ENCODE peak calls at places on chromosomes 3 and 15, in five cellular contexts. D is IMR-90; P is mammary epithelial cell; O is esophagus squamous epithelium; A is CD8-positive, alpha-beta T cell. I is an unnamed sample.

GRCh38 chr15:45128971-45129639 is 574 bp downstream of the DUOXA1 start:
- DNase-seq in A (no peak), O (no peak), P (no peak), D (no peak), I (peak)

GRCh38 chr15:50431204-50431603 is 7.0 kb downstream of the USP8 start:
- DNase-seq in D (peak), P (no peak), A (no peak), O (no peak), I (no peak)

GRCh38 chr3:123351396-123351945 is 97.4 kb downstream of the ADCY5 start:
- DNase-seq in O (no peak), D (no peak), A (no peak), P (no peak), I (no peak)

GRCh38 chr3:146968204-146968651 is 363.1 kb upstream of the PLSCR5 start:
- DNase-seq in P (peak), O (no peak), D (peak), A (no peak), I (no peak)

GRCh38 chr15:48250640-48251076 is 44.6 kb downstream of the SLC12A1 start:
- DNase-seq in A (no peak), P (peak), D (peak), O (no peak), I (no peak)

GRCh38 chr3:81395739-81396138 is 365.7 kb downstream of the GBE1 start:
- DNase-seq in D (no peak), A (no peak), P (no peak), O (no peak), I (no peak)

GRCh38 chr3:54988302-54989022 is 60.6 kb upstream of the LRTM1 start:
- DNase-seq in D (peak), P (no peak), O (no peak), A (no peak), I (no peak)

GRCh38 chr3:39657075-39657474 is 152.3 kb upstream of the MYRIP start:
- DNase-seq in A (no peak), O (no peak), P (no peak), D (no peak), I (no peak)

GRCh38 chr3:14475601-14476000 is 64.5 kb downstream of the GRIP2 start:
- DNase-seq in D (no peak), P (no peak), A (no peak), O (no peak), I (no peak)

GRCh38 chr3:98980915-98981596 is 79.6 kb upstream of the DCBLD2 start:
- DNase-seq in A (no peak), D (peak), O (no peak), P (peak), I (no peak)

GRCh38 chr15:31758126-31758525 is 272.2 kb upstream of the CHRNA7 start:
- DNase-seq in D (peak), P (no peak), A (no peak), O (no peak), I (peak)

GRCh38 chr15:71649894-71650293 is 160.5 kb upstream of the NR2E3 start:
- DNase-seq in O (no peak), A (no peak), P (peak), D (peak), I (no peak)

GRCh38 chr15:63763476-63764123 is 70.1 kb downstream of the HERC1 start:
- DNase-seq in O (no peak), A (no peak), P (peak), D (peak), I (no peak)

GRCh38 chr3:187520027-187520945 is 149.9 kb downstream of the SST start:
- DNase-seq in D (no peak), O (no peak), P (no peak), A (no peak), I (no peak)

GRCh38 chr3:188000361-188000861 is 153.5 kb upstream of the LPP start:
- DNase-seq in A (no peak), D (no peak), O (no peak), P (no peak), I (no peak)

GRCh38 chr15:40826123-40827075 is 2.1 kb downstream of the PPP1R14D start:
- DNase-seq in P (no peak), A (no peak), O (no peak), D (no peak), I (no peak)

GRCh38 chr15:38187646-38188313 is 64.9 kb upstream of the SPRED1 start:
- DNase-seq in P (no peak), O (no peak), D (peak), A (no peak), I (no peak)

GRCh38 chr3:137304313-137305056 is 346.7 kb downstream of the IL20RB start:
- DNase-seq in P (no peak), D (no peak), O (no peak), A (no peak), I (no peak)

GRCh38 chr3:125141596-125142417 is 70.7 kb downstream of the SLC12A8 start:
- DNase-seq in O (peak), A (peak), D (no peak), P (no peak), I (peak)

GRCh38 chr3:9007928-9008327 is 44.7 kb upstream of the RAD18 start:
- DNase-seq in O (no peak), D (no peak), P (no peak), A (no peak), I (no peak)

GRCh38 chr3:154310840-154311239 is 13.4 kb downstream of the DHX36 start:
- DNase-seq in A (no peak), D (peak), P (no peak), O (no peak), I (no peak)

GRCh38 chr15:82113116-82113715 is 67.4 kb upstream of the MEX3B start:
- DNase-seq in O (no peak), A (no peak), D (no peak), P (no peak), I (no peak)

GRCh38 chr15:54481819-54482218 is 503.6 kb downstream of the UNC13C start:
- DNase-seq in D (no peak), A (no peak), P (no peak), O (no peak), I (no peak)

GRCh38 chr3:122318620-122319019 is 6.4 kb upstream of the CSTA start:
- DNase-seq in A (no peak), D (no peak), O (no peak), P (peak), I (no peak)

GRCh38 chr3:127734181-127734720 is 61.5 kb downstream of the ABTB1 start:
- DNase-seq in P (no peak), O (no peak), D (no peak), A (no peak), I (no peak)

GRCh38 chr3:37862219-37862711 is 585 bp downstream of the CTDSPL start:
- DNase-seq in A (no peak), D (peak), P (no peak), O (no peak), I (peak)

GRCh38 chr15:56732881-56733130 is 503 bp downstream of the ZNF280D start:
- DNase-seq in D (no peak), A (no peak), P (no peak), O (no peak), I (no peak)

GRCh38 chr3:71466483-71466882 is 117.0 kb downstream of the FOXP1 start:
- DNase-seq in D (no peak), P (no peak), O (no peak), A (no peak), I (no peak)

GRCh38 chr15:25797511-25798206 is 65.5 kb downstream of the ATP10A start:
- DNase-seq in D (peak), A (no peak), P (no peak), O (no peak), I (no peak)

GRCh38 chr3:100401674-100402036 is 316 bp downstream of the LNP1 start:
- DNase-seq in A (peak), P (no peak), O (no peak), D (peak), I (peak)

GRCh38 chr15:79673416-79674123 is 223.2 kb downstream of the MTHFS start:
- DNase-seq in O (no peak), P (peak), A (no peak), D (peak), I (no peak)

GRCh38 chr3:17945018-17945798 is 202.8 kb upstream of the TBC1D5 start:
- DNase-seq in P (peak), O (no peak), D (no peak), A (no peak), I (no peak)

GRCh38 chr15:89150762-89151305 is 62.6 kb downstream of the ABHD2 start:
- DNase-seq in D (no peak), A (no peak), O (no peak), P (no peak), I (no peak)

GRCh38 chr15:75307778-75308390 is 25.2 kb downstream of the GOLGA6D start:
- DNase-seq in O (no peak), D (no peak), P (peak), A (no peak), I (no peak)

GRCh38 chr15:83698294-83698693 is 44.4 kb downstream of the ADAMTSL3 start:
- DNase-seq in P (peak), A (no peak), O (no peak), D (peak), I (no peak)

GRCh38 chr3:8492744-8493511 is 8.7 kb upstream of the LMCD1 start:
- DNase-seq in A (no peak), P (no peak), O (no peak), D (no peak), I (no peak)

GRCh38 chr3:33808559-33808958 is 10.1 kb downstream of the PDCD6IP start:
- DNase-seq in D (peak), O (no peak), A (no peak), P (peak), I (no peak)

DNA sequence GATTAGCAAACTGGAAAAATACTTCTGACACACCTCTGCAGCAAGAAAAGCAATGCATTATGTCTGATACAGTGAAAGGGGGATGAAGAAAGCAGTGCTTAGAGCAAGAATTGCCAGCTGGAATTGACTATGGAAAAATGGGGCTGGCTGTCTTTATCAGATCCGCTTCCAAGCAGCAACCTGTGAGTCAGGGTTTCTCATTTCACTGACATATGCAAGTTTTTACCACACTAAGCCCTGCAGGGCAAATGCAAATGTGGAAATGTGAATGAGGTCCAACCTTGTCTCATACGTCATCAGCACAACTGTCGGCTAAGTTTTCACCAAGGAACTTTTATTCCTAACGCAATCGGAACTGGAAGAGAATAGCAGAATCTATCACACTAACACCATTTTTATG is 172.5 kb upstream of the GADL1 start:
- DNase-seq in A (no peak), O (no peak), P (peak), D (peak), I (no peak)
- H3K27ac ChIP-seq in A (no peak), O (no peak), P (no peak), D (no peak), I (no peak)

GRCh38 chr3:165206454-165207266 is 10.5 kb upstream of the SLITRK3 start:
- DNase-seq in P (peak), O (no peak), D (peak), A (no peak), I (peak)
- H3K4me3 ChIP-seq in P (peak), O (peak), D (peak), A (no peak), I (peak)

GRCh38 chr3:32474201-32474600 is 28.5 kb downstream of the CMTM6 start:
- DNase-seq in D (no peak), P (no peak), O (no peak), A (no peak), I (no peak)

GRCh38 chr3:32467333-32468070 is 35.1 kb downstream of the CMTM6 start:
- DNase-seq in P (peak), D (peak), A (peak), O (no peak), I (peak)

GRCh38 chr3:32470362-32470761 is 32.3 kb downstream of the CMTM6 start:
- DNase-seq in D (no peak), P (no peak), A (no peak), O (no peak), I (no peak)

GRCh38 chr3:32472716-32473115 is 29.9 kb downstream of the CMTM6 start:
- DNase-seq in A (no peak), D (no peak), O (no peak), P (no peak), I (no peak)

DNA sequence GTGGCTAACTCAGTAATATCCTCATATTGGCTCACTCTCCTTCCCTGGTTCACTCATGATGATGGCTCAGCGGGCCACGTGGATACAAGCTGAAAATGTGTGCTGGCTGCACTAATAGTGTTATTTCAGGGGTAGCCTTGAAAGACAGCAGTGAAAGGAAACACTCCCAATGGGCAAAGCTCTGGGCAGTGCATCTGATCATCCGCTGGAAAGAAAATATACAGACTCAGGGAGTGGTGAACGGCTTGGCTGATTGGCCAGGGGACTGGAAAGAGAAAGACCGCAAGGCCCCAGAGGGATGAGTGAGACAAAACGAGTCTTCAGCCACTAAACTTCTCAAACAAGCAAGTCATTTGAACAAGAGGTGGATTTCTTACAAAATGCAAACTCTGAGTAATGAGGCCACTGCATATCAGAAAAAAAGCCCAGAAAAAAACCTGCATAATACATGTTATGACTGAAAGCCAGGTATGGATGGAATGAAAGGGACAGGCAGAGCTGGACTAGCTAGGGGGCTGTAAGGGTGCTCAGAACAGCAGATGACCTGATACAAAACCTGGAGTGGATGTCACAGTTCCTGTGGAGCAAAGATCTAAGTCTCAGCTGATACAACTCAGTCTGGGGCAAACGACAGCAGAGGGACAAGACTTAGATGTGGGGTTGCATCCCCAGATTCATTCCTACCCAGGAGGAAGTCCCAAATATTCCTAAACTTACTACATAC is 33.3 kb downstream of the CMTM6 start:
- DNase-seq in D (no peak), O (no peak), P (no peak), A (no peak), I (no peak)
- H3K27ac ChIP-seq in D (peak), O (no peak), P (peak), A (no peak), I (no peak)

GRCh38 chr3:77449459-77449858 is 409.6 kb downstream of the ROBO2 start:
- DNase-seq in O (no peak), A (no peak), P (no peak), D (no peak), I (no peak)

GRCh38 chr3:77446084-77446483 is 406.2 kb downstream of the ROBO2 start:
- DNase-seq in A (no peak), O (no peak), P (no peak), D (no peak), I (no peak)
- H3K4me3 ChIP-seq in A (no peak), O (no peak), P (no peak), D (no peak), I (no peak)

DNA sequence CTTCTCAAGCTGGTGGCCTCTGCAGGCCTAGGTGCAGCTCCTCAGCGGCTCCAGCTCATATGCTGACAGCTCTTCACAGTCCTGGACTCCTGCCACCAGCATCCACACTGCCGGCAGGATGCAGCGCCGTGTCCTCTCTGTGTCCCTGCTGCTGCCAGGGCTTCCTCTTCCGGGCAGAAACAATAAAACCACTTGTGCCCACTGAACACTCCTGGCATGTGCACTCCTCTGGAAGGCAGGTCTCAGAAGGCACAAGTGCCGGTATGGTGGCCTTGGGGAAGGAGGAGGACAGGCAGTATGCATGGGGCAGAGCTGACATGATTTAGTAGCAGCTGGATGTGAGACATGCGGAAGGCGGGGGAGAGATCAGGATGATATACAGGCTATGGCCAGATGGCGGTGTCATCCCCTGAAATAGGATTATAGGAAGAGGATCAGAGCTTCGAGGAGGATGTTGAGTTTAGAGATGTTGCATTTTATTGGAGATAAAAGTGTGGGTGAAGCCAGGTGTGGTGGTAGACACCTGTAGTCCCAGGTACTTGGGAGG is 7.5 kb upstream of the MAN2A2 start:
- DNase-seq in O (no peak), D (no peak), P (no peak), A (no peak), I (no peak)
- H3K27ac ChIP-seq in O (no peak), D (no peak), P (no peak), A (no peak), I (peak)

GRCh38 chr15:67911727-67912126 is 71.9 kb upstream of the RNU6-1 start:
- DNase-seq in D (no peak), P (no peak), A (no peak), O (no peak), I (no peak)
- H3K4me3 ChIP-seq in D (no peak), P (no peak), A (no peak), O (no peak), I (no peak)

DNA sequence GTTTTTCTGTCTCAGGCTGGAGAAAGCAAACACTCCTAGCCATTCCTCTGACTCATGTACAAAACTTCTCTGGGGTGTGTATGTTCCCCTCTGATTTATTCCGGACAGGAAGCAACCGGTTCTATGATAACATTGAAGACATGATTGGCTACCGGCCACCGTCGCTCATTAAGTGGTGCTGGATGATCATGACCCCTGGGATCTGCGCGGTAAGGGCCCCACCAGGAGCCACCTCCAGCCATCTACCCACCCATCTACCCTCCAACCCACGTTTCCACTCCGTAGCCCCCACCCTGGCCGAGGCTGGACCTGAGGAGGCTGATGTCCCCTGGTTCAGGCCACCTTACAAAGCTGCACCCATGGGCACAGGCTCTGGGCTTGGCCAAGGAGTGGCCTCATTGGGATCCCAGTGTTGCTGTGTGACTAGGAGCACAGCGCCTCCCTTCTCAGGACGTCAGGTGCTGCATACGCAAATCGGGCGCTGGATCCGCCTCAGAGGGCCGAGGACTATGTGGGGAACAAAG is 58.5 kb upstream of the SLC6A1 start:
- DNase-seq in P (peak), A (no peak), O (no peak), D (peak), I (peak)
- H3K27ac ChIP-seq in P (peak), A (no peak), O (peak), D (no peak), I (no peak)

GRCh38 chr15:92653836-92654524 is 1.6 kb downstream of the FAM174B start:
- DNase-seq in A (no peak), D (no peak), P (no peak), O (no peak), I (no peak)

GRCh38 chr15:92653366-92653765 is 2.2 kb downstream of the FAM174B start:
- DNase-seq in A (no peak), D (no peak), P (no peak), O (no peak), I (no peak)

GRCh38 chr15:92656089-92656488 is 514 bp upstream of the FAM174B start:
- DNase-seq in A (no peak), O (no peak), D (no peak), P (no peak), I (no peak)

GRCh38 chr15:92654662-92655061 is 913 bp downstream of the FAM174B start:
- DNase-seq in O (no peak), D (no peak), P (no peak), A (no peak), I (no peak)

DNA sequence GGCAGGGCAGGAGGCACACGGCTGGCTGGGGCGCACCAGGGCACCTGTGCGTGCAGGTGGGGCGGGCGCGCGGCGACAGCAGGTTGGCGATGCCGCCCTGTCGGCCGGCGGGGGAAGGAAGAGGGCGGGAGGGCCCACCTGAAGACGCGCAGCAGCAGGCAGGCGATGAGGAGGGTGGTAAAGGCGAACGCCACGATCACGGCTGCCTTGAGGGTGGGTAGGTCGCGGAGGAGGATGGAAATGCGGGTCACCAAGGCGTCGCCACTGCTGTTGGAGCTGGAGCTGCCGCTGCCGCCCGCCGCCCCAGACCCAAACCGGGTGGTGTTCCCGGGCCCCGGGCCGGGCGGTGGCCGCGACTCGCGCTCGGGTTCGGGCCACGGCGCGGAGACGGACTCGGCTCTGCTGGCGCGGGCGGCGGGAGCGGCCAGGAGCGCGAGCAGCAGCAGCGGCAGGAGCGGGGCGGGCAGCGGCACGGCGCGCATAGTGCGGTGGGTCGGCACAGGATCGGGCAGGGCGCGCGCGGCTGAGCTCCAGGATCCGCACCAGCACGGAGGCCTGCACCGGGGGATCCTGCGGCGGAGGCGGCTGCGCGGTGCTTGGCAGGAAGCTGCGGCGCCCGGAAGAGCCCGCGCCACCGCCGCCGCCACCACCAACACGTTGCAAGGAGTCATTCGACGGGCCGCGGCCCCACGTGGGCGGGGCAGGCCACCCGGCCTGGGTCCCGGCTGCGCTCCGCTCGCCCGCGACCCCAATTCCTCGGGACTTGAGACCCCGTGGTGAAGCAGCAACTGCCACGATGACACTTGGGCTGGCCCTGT is at the start of gene FAM174B:
- DNase-seq in O (no peak), A (peak), P (no peak), D (no peak), I (peak)
- H3K4me3 ChIP-seq in O (peak), A (peak), P (peak), D (peak), I (peak)

I was measured in lower lobe of right lung.